ENCODE peak calls at places on chromosomes 6 and 20, in five cellular contexts. One of them, this sample, is unnamed.

GRCh38 chr6:41072836-41073202 is at the start of gene NFYA:
- DNase-seq in stimulated activated CD4-positive, alpha-beta T cell treated with anti-CD3 and anti-CD28 coated beads, Interleukin-4, amount 100 ng/mL, for 4 hours: peak
- DNase-seq in fibroblast of pulmonary artery: no peak
- DNase-seq in SK-MEL-5: peak
- DNase-seq in NCI-H460: no peak
- DNase-seq in this sample: no peak

GRCh38 chr20:561437-562231 is 18.0 kb upstream of the CSNK2A1 start:
- DNase-seq in fibroblast of pulmonary artery: peak
- DNase-seq in stimulated activated CD4-positive, alpha-beta T cell treated with anti-CD3 and anti-CD28 coated beads, Interleukin-4, amount 100 ng/mL, for 4 hours: peak
- DNase-seq in NCI-H460: peak
- DNase-seq in SK-MEL-5: peak
- DNase-seq in this sample: peak

GRCh38 chr6:52662031-52662430 is 8.9 kb upstream of the TMEM14A start:
- DNase-seq in stimulated activated CD4-positive, alpha-beta T cell treated with anti-CD3 and anti-CD28 coated beads, Interleukin-4, amount 100 ng/mL, for 4 hours: no peak
- DNase-seq in SK-MEL-5: no peak
- DNase-seq in fibroblast of pulmonary artery: no peak
- DNase-seq in NCI-H460: no peak
- DNase-seq in this sample: no peak

GRCh38 chr6:108714012-108714773 is 134.0 kb upstream of the ARMC2 start:
- DNase-seq in stimulated activated CD4-positive, alpha-beta T cell treated with anti-CD3 and anti-CD28 coated beads, Interleukin-4, amount 100 ng/mL, for 4 hours: no peak
- DNase-seq in SK-MEL-5: no peak
- DNase-seq in fibroblast of pulmonary artery: peak
- DNase-seq in NCI-H460: no peak
- DNase-seq in this sample: no peak

GRCh38 chr6:43627008-43627825 is 1.8 kb downstream of the GTPBP2 start:
- DNase-seq in NCI-H460: peak
- DNase-seq in stimulated activated CD4-positive, alpha-beta T cell treated with anti-CD3 and anti-CD28 coated beads, Interleukin-4, amount 100 ng/mL, for 4 hours: no peak
- DNase-seq in fibroblast of pulmonary artery: peak
- DNase-seq in SK-MEL-5: peak
- DNase-seq in this sample: peak

GRCh38 chr6:25311251-25311910 is 32.2 kb downstream of the CARMIL1 start:
- DNase-seq in fibroblast of pulmonary artery: peak
- DNase-seq in NCI-H460: no peak
- DNase-seq in SK-MEL-5: peak
- DNase-seq in stimulated activated CD4-positive, alpha-beta T cell treated with anti-CD3 and anti-CD28 coated beads, Interleukin-4, amount 100 ng/mL, for 4 hours: no peak
- DNase-seq in this sample: peak

GRCh38 chr6:157764346-157765068 is 58.5 kb upstream of the SNX9 start:
- DNase-seq in SK-MEL-5: peak
- DNase-seq in fibroblast of pulmonary artery: peak
- DNase-seq in NCI-H460: peak
- DNase-seq in stimulated activated CD4-positive, alpha-beta T cell treated with anti-CD3 and anti-CD28 coated beads, Interleukin-4, amount 100 ng/mL, for 4 hours: peak
- DNase-seq in this sample: peak

GRCh38 chr6:113306552-113307145 is 550.5 kb upstream of the MARCKS start:
- DNase-seq in NCI-H460: peak
- DNase-seq in stimulated activated CD4-positive, alpha-beta T cell treated with anti-CD3 and anti-CD28 coated beads, Interleukin-4, amount 100 ng/mL, for 4 hours: peak
- DNase-seq in SK-MEL-5: peak
- DNase-seq in fibroblast of pulmonary artery: peak
- DNase-seq in this sample: peak

GRCh38 chr6:150547511-150548222 is 52.0 kb upstream of the PLEKHG1 start:
- DNase-seq in fibroblast of pulmonary artery: no peak
- DNase-seq in NCI-H460: no peak
- DNase-seq in stimulated activated CD4-positive, alpha-beta T cell treated with anti-CD3 and anti-CD28 coated beads, Interleukin-4, amount 100 ng/mL, for 4 hours: no peak
- DNase-seq in SK-MEL-5: peak
- DNase-seq in this sample: no peak

GRCh38 chr6:33112148-33112547 is 36.4 kb downstream of the HLA-DPB1 start:
- DNase-seq in stimulated activated CD4-positive, alpha-beta T cell treated with anti-CD3 and anti-CD28 coated beads, Interleukin-4, amount 100 ng/mL, for 4 hours: no peak
- DNase-seq in fibroblast of pulmonary artery: peak
- DNase-seq in SK-MEL-5: peak
- DNase-seq in NCI-H460: peak
- DNase-seq in this sample: peak

GRCh38 chr6:32624565-32624964 is 12.6 kb upstream of the HLA-DQA1 start:
- DNase-seq in stimulated activated CD4-positive, alpha-beta T cell treated with anti-CD3 and anti-CD28 coated beads, Interleukin-4, amount 100 ng/mL, for 4 hours: no peak
- DNase-seq in SK-MEL-5: no peak
- DNase-seq in fibroblast of pulmonary artery: no peak
- DNase-seq in NCI-H460: no peak
- DNase-seq in this sample: no peak

GRCh38 chr20:63697868-63698545 is 1.6 kb downstream of the TNFRSF6B start:
- DNase-seq in fibroblast of pulmonary artery: no peak
- DNase-seq in stimulated activated CD4-positive, alpha-beta T cell treated with anti-CD3 and anti-CD28 coated beads, Interleukin-4, amount 100 ng/mL, for 4 hours: no peak
- DNase-seq in SK-MEL-5: no peak
- DNase-seq in NCI-H460: no peak
- DNase-seq in this sample: no peak

GRCh38 chr6:2999621-3000455 is at the start of gene NQO2:
- DNase-seq in stimulated activated CD4-positive, alpha-beta T cell treated with anti-CD3 and anti-CD28 coated beads, Interleukin-4, amount 100 ng/mL, for 4 hours: peak
- DNase-seq in SK-MEL-5: peak
- DNase-seq in fibroblast of pulmonary artery: peak
- DNase-seq in NCI-H460: peak
- DNase-seq in this sample: peak

This sample was measured in A549.